ENCODE peak calls at places on chromosomes 12 and 14, in seven cellular contexts. S, T, N, X, F, L and U are unnamed samples.

GRCh38 chr12:68451261-68452091 is 119.3 kb upstream of the MDM1 start:
- DNase-seq in S (peak; percentile 96), T (no peak), N (peak; percentile 63), X (peak; percentile 19), F (no peak), L (no peak), U (peak; percentile 36)

GRCh38 chr12:77218278-77218677 is 152.9 kb upstream of the E2F7 start:
- DNase-seq in S (no peak), T (no peak), N (no peak), X (no peak), F (no peak), L (no peak), U (no peak)

GRCh38 chr12:42482086-42482819 is 107.3 kb downstream of the PRICKLE1 start:
- DNase-seq in S (peak; percentile 67), T (peak; percentile 81), N (peak; percentile 32), X (peak; percentile 80), F (peak; percentile 85), L (peak; percentile 63), U (no peak)

GRCh38 chr14:30296956-30297405 is 262.0 kb upstream of the G2E3 start:
- DNase-seq in S (no peak), T (no peak), N (no peak), X (no peak), F (no peak), L (no peak), U (no peak)

GRCh38 chr14:94540031-94540794 is 21.0 kb upstream of the SERPINA4 start:
- DNase-seq in S (no peak), T (no peak), N (no peak), X (no peak), F (no peak), L (peak; percentile 69), U (no peak)

GRCh38 chr12:116687888-116688287 is 50.0 kb downstream of the SPRING1 start:
- DNase-seq in S (peak; percentile 5), T (peak; percentile 62), N (no peak), X (peak; percentile 29), F (peak; percentile 83), L (peak; percentile 95), U (no peak)

GRCh38 chr14:79627058-79627457 is 584.2 kb downstream of the DIO2 start:
- DNase-seq in S (no peak), T (no peak), N (no peak), X (no peak), F (no peak), L (no peak), U (no peak)

GRCh38 chr12:40175045-40175444 is 49.8 kb upstream of the LRRK2 start:
- DNase-seq in S (no peak), T (no peak), N (no peak), X (no peak), F (no peak), L (no peak), U (no peak)

GRCh38 chr14:43014338-43014737 is 1407.7 kb downstream of the LRFN5 start:
- DNase-seq in S (no peak), T (no peak), N (no peak), X (no peak), F (no peak), L (no peak), U (no peak)

GRCh38 chr12:12396727-12397126 is 39.8 kb downstream of the BORCS5 start:
- DNase-seq in S (no peak), T (no peak), N (no peak), X (no peak), F (no peak), L (no peak), U (no peak)

GRCh38 chr12:21475552-21475951 is 25.9 kb downstream of the RECQL start:
- DNase-seq in S (no peak), T (no peak), N (no peak), X (no peak), F (no peak), L (no peak), U (no peak)

GRCh38 chr12:108097160-108097911 is 31.8 kb upstream of the WSCD2 start:
- DNase-seq in S (no peak), T (no peak), N (peak; percentile 72), X (no peak), F (no peak), L (no peak), U (no peak)

GRCh38 chr14:25882899-25883298 is 714.9 kb downstream of the NOVA1 start:
- DNase-seq in S (no peak), T (no peak), N (no peak), X (no peak), F (no peak), L (no peak), U (no peak)

GRCh38 chr14:102063808-102064429 is 22.9 kb downstream of the HSP90AA1 start:
- DNase-seq in S (no peak), T (no peak), N (no peak), X (no peak), F (peak; percentile 36), L (no peak), U (no peak)

GRCh38 chr12:120249875-120250795 is 15.4 kb downstream of the PXN start:
- DNase-seq in S (no peak), T (no peak), N (peak; percentile 85), X (peak; percentile 83), F (peak; percentile 88), L (peak; percentile 47), U (no peak)

GRCh38 chr12:12214201-12214600 is 52.6 kb downstream of the LRP6 start:
- DNase-seq in S (no peak), T (no peak), N (no peak), X (no peak), F (no peak), L (no peak), U (no peak)

GRCh38 chr14:37480446-37481290 is 114.4 kb downstream of the FOXA1 start:
- DNase-seq in S (no peak), T (no peak), N (no peak), X (no peak), F (no peak), L (no peak), U (no peak)

GRCh38 chr12:12718382-12718761 is 1.2 kb downstream of the CDKN1B start:
- DNase-seq in S (peak; percentile 20), T (no peak), N (peak; percentile 36), X (no peak), F (no peak), L (no peak), U (no peak)

GRCh38 chr12:104499668-104500328 is 43.0 kb downstream of the CHST11 start:
- DNase-seq in S (no peak), T (no peak), N (no peak), X (no peak), F (no peak), L (no peak), U (no peak)

GRCh38 chr14:39582028-39582654 is 149.9 kb upstream of the FBXO33 start:
- DNase-seq in S (no peak), T (no peak), N (no peak), X (no peak), F (no peak), L (no peak), U (no peak)

GRCh38 chr12:34292736-34293625 is 270.7 kb downstream of the ALG10 start:
- DNase-seq in S (no peak), T (peak; percentile 19), N (peak; percentile 6), X (no peak), F (peak; percentile 52), L (no peak), U (peak; percentile 43)

GRCh38 chr12:78870539-78870938 is 6.0 kb downstream of the SYT1 start:
- DNase-seq in S (no peak), T (no peak), N (no peak), X (no peak), F (no peak), L (peak; percentile 53), U (no peak)

GRCh38 chr12:6218526-6218925 is 18.3 kb downstream of the CD9 start:
- DNase-seq in S (no peak), T (no peak), N (no peak), X (no peak), F (no peak), L (no peak), U (no peak)

GRCh38 chr14:32567543-32568384 is 238.7 kb downstream of the AKAP6 start:
- DNase-seq in S (peak; percentile 76), T (no peak), N (no peak), X (no peak), F (no peak), L (no peak), U (no peak)

GRCh38 chr14:94936411-94936892 is 166.5 kb upstream of the GSC start:
- DNase-seq in S (peak; percentile 27), T (no peak), N (peak; percentile 72), X (peak; percentile 60), F (peak; percentile 85), L (no peak), U (peak; percentile 57)

GRCh38 chr12:132345555-132346200 is 16.3 kb upstream of the GALNT9 start:
- DNase-seq in S (no peak), T (no peak), N (no peak), X (no peak), F (no peak), L (no peak), U (peak; percentile 77)

GRCh38 chr12:132346496-132347470 is 17.4 kb upstream of the GALNT9 start:
- DNase-seq in S (no peak), T (no peak), N (no peak), X (no peak), F (no peak), L (no peak), U (peak; percentile 74)

GRCh38 chr12:132344181-132344580 is 14.8 kb upstream of the GALNT9 start:
- DNase-seq in S (no peak), T (no peak), N (no peak), X (no peak), F (no peak), L (no peak), U (peak; percentile 54)

GRCh38 chr12:132344601-132345000 is 15.2 kb upstream of the GALNT9 start:
- DNase-seq in S (no peak), T (no peak), N (no peak), X (no peak), F (no peak), L (no peak), U (no peak)

GRCh38 chr12:132345126-132345525 is 15.7 kb upstream of the GALNT9 start:
- DNase-seq in S (no peak), T (no peak), N (no peak), X (no peak), F (no peak), L (no peak), U (no peak)
- H3K27me3 ChIP-seq in S (no peaks in the 10 kb centered on the region), T (peaks cover 30% of the 10 kb centered on the region), N (no peaks in the 10 kb centered on the region), X (peaks cover 36% of the 10 kb centered on the region), F (no peaks in the 10 kb centered on the region), L (no peaks in the 10 kb centered on the region), U (peaks cover 70% of the 10 kb centered on the region)

DNA sequence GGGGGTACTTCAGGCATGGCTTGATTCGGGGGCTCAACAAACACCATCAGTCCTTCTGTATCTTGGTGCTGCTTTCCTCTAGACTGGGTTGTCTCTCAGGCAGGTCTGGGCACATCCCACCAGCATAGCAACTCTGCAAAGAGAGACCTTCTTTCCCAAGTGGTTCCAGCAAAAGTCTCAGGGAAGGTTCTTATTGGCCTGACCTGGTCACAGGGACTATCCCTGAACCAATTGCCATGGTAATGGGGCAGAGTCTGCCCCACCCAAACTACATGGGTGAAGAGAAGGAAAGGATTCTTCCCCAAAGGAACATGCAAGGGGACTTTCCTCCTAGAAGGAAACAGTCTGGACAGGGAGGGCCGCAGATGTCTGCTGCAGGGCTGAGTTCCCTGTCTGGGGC is 122.2 kb upstream of the NCOR2 start:
- DNase-seq in S (no peak), T (no peak), N (no peak), X (no peak), F (no peak), L (no peak), U (no peak)
- H3K27me3 ChIP-seq in S (no peaks in the 10 kb centered on the region), T (no peaks in the 10 kb centered on the region), N (no peaks in the 10 kb centered on the region), X (no peaks in the 10 kb centered on the region), F (no peaks in the 10 kb centered on the region), L (no peaks in the 10 kb centered on the region), U (no peaks in the 10 kb centered on the region)

GRCh38 chr12:52552055-52552454 is 890 bp downstream of the KRT71 start:
- DNase-seq in S (no peak), T (no peak), N (no peak), X (no peak), F (no peak), L (no peak), U (no peak)
- H3K27me3 ChIP-seq in S (peaks cover 2% of the 10 kb centered on the region), T (peaks cover 7% of the 10 kb centered on the region), N (no peaks in the 10 kb centered on the region), X (no peaks in the 10 kb centered on the region), F (no peaks in the 10 kb centered on the region), L (peaks cover 8% of the 10 kb centered on the region), U (peaks cover 79% of the 10 kb centered on the region)

GRCh38 chr12:3491938-3492867 is 1.2 kb downstream of the PRMT8 start:
- DNase-seq in S (peak; percentile 53), T (peak; percentile 59), N (no peak), X (peak; percentile 51), F (peak; percentile 86), L (peak; percentile 96), U (peak; percentile 80)
- H3K27me3 ChIP-seq in S (peaks cover 29% of the 10 kb centered on the region), T (peaks cover 72% of the 10 kb centered on the region), N (no peaks in the 10 kb centered on the region), X (peaks cover 77% of the 10 kb centered on the region), F (no peaks in the 10 kb centered on the region), L (peaks cover 95% of the 10 kb centered on the region), U (peaks cover 57% of the 10 kb centered on the region)